ENCODE peak calls at places on chromosomes 1 and 21, in five cellular contexts. R, B, X, M and V are unnamed samples.

GRCh38 chr1:176193663-176194062 is 13.4 kb downstream of the COP1 start:
- DNase-seq in X (no peak), R (no peak), B (no peak), M (no peak), V (no peak)

GRCh38 chr1:52603301-52603675 is 1.1 kb downstream of the GPX7 start:
- DNase-seq in M (no peak), X (no peak), R (no peak), B (no peak), V (no peak)

GRCh38 chr1:107935396-107936064 is 29.4 kb downstream of the VAV3 start:
- DNase-seq in B (peak), M (no peak), X (no peak), R (no peak), V (peak)

GRCh38 chr1:233107130-233107529 is 156.7 kb downstream of the NTPCR start:
- DNase-seq in X (no peak), B (peak), M (no peak), R (no peak), V (no peak)

GRCh38 chr1:22641906-22642636 is 1.4 kb upstream of the C1QC start:
- DNase-seq in X (peak), R (peak), B (peak), M (peak), V (no peak)

GRCh38 chr1:39293375-39294070 is 89.0 kb downstream of the MACF1 start:
- DNase-seq in X (peak), R (no peak), B (peak), M (no peak), V (no peak)

GRCh38 chr1:30414086-30414850 is 309.1 kb downstream of the MATN1 start:
- DNase-seq in B (no peak), M (no peak), X (no peak), R (no peak), V (no peak)

GRCh38 chr1:7335224-7335879 is 435.7 kb upstream of the VAMP3 start:
- DNase-seq in X (peak), B (peak), R (no peak), M (no peak), V (no peak)

GRCh38 chr1:217105432-217105831 is 382.2 kb upstream of the ESRRG start:
- DNase-seq in X (no peak), R (no peak), B (no peak), M (no peak), V (no peak)

GRCh38 chr1:101257500-101258325 is 20.9 kb downstream of the S1PR1 start:
- DNase-seq in R (peak), B (peak), X (no peak), M (no peak), V (peak)

GRCh38 chr1:59477286-59477685 is 180.4 kb downstream of the FGGY start:
- DNase-seq in X (peak), R (no peak), M (no peak), B (peak), V (no peak)

GRCh38 chr1:213326666-213327317 is 275.8 kb downstream of the RPS6KC1 start:
- DNase-seq in R (peak), X (peak), B (peak), M (no peak), V (no peak)

GRCh38 chr1:53371851-53372250 is 44.0 kb upstream of the LRP8 start:
- DNase-seq in B (no peak), R (no peak), X (no peak), M (no peak), V (no peak)

GRCh38 chr1:201505505-201505893 is 1.4 kb downstream of the CSRP1 start:
- DNase-seq in X (no peak), M (no peak), B (peak), R (peak), V (no peak)

GRCh38 chr1:178060789-178061556 is 32.9 kb upstream of the RASAL2 start:
- DNase-seq in X (peak), M (no peak), B (peak), R (peak), V (no peak)

GRCh38 chr1:6171546-6172124 is 8.5 kb downstream of the CHD5 start:
- DNase-seq in M (no peak), X (peak), R (no peak), B (no peak), V (no peak)

GRCh38 chr1:155389831-155390230 is 69.1 kb downstream of the RUSC1 start:
- DNase-seq in X (peak), M (no peak), B (peak), R (no peak), V (no peak)

GRCh38 chr1:19547814-19548213 is 62.5 kb upstream of the CAPZB start:
- DNase-seq in R (no peak), M (no peak), B (peak), X (no peak), V (no peak)

GRCh38 chr1:53733975-53734649 is 4.9 kb downstream of the GLIS1 start:
- DNase-seq in B (peak), R (no peak), X (peak), M (no peak), V (no peak)

DNA sequence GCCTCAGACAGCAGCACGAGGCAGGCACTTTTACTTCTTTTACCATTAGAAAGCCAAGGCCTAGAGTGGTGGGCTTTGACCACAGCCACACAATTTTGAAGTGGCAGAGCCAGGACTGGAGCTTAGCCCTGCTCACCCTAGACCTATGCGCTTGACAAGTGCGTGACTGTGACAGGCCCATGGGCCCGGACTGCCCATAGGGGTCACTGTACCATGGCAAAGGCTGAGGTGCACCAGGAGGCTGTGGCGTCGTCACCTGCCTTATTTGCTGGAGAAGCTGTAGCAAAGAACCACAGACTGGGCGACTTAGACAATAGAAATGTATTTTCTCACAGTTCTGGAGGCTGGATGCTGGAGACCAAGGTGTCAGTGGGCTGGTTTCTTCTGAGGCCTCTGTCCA is 2.6 kb upstream of the TMEM82 start:
- DNase-seq in X (no peak), B (no peak), R (no peak), M (no peak), V (no peak)
- TF ChIP-seq CTCF in X (peak), B (no peak), R (no peak), M (peak), V (no peak)

GRCh38 chr21:19461481-19462205 is 1058.1 kb upstream of the TMPRSS15 start:
- DNase-seq in M (no peak), X (no peak), R (no peak), B (no peak), V (no peak)
- TF ChIP-seq CTCF in M (no peak), X (no peak), R (no peak), B (no peak), V (no peak)

GRCh38 chr1:50333595-50333974 is 89.7 kb downstream of the DMRTA2 start:
- DNase-seq in R (peak), X (peak), M (peak), B (peak), V (no peak)
- TF ChIP-seq CTCF in R (peak), X (peak), M (peak), B (peak), V (peak)

DNA sequence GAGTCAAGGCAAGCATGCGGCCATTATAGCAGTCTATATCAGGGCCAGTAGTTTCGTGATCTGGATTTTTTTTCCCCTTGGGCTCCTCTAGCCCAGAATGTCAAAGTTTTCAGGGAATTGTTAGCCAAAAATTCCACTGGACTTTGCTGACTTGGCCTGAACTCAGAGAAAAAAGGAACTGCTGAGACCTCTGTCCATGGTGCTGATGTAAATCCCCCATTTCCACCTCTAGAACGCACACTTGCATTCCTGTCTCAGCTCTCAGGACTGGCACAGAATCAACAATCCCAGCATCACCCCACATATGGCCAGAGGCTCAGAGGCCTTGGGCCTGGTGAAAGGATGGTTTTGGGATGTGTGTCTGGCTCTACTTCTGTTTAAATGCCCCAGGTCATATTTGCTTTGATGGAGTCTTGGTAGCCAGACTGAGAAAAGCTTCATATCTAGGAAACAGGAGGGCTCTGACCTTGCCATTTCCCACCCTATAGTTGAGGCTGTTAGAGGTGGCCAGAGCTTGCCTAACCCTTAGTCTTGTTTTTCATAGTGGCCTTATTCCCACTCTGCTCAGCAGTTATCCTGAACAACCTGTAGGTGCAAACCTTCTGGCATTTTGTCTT is 16.9 kb upstream of the EFCAB14 start:
- DNase-seq in R (peak), X (peak), M (peak), B (peak), V (no peak)
- TF ChIP-seq CTCF in R (peak), X (peak), M (peak), B (peak), V (peak)

GRCh38 chr21:28834335-28835238 is 158.1 kb downstream of the LTN1 start:
- DNase-seq in R (no peak), X (no peak), M (no peak), B (peak), V (no peak)
- TF ChIP-seq CTCF in R (no peak), X (no peak), M (no peak), B (no peak), V (no peak)

GRCh38 chr1:246954126-246954525 is 22.4 kb upstream of the AHCTF1 start:
- DNase-seq in B (no peak), X (no peak), R (no peak), M (no peak), V (no peak)

GRCh38 chr1:246961939-246962373 is 30.2 kb upstream of the AHCTF1 start:
- DNase-seq in X (peak), R (no peak), B (no peak), M (no peak), V (no peak)

DNA sequence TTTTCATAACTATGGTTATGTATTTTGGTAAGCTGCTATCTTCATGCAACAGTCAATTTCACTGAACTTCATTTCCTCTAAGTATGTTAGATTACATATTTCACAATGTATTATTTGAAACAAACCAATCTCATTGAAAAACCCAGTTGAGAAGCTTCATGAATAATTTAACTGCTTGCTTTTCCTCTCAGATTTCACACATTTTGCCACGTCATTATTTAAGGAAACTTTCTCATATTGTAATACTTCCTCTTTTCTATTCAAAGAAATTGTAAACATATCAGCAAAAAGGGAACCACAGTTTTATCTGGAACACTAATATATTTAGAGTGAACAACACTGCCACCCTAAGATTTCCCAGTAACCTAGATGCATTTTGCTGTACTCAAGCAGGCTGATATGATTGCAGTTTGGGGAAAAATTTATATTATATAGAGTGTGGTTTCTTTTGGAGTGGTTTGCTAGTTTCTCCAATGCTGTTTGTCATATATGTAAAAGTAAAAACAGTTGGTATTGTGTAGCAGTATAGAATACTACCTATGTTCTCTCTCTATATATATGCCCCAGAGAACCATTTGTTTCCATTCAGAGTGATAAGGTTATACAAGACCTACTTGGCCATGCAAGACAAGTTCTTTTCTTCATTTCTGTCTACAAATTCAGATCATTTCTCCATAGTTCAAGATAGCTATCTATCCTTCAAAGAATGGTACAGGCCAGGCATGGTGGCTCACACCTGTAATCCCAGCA is 28.4 kb upstream of the AHCTF1 start:
- DNase-seq in X (peak), B (no peak), M (no peak), R (no peak), V (peak)
- TF ChIP-seq CTCF in X (no peak), B (no peak), M (no peak), R (no peak), V (no peak)